ENCODE peak calls at places on chromosomes 5 and 9, in five cellular contexts. M is ovary; B is fibroblast of lung; U is astrocyte of the spinal cord; N is CD8-positive, alpha-beta T cell. F is an unnamed sample.

GRCh38 chr9:70363760-70364159 is 50.7 kb downstream of the KLF9 start:
- DNase-seq in M (no peak), B (no peak), U (no peak), N (no peak), F (no peak)

GRCh38 chr9:70340572-70340971 is 73.9 kb downstream of the KLF9 start:
- DNase-seq in M (no peak), B (peak), U (peak), N (no peak), F (peak)

GRCh38 chr9:98792096-98792490 is 4.3 kb downstream of the ANKS6 start:
- DNase-seq in M (no peak), B (no peak), U (no peak), N (no peak), F (no peak)

GRCh38 chr5:95673076-95673475 is 9.7 kb downstream of the SPATA9 start:
- DNase-seq in M (peak), B (peak), U (no peak), N (no peak), F (peak)

GRCh38 chr5:135591277-135591676 is 12.5 kb upstream of the CXCL14 start:
- DNase-seq in M (no peak), B (no peak), U (no peak), N (no peak), F (no peak)

GRCh38 chr5:14270212-14270702 is 127.1 kb downstream of the TRIO start:
- DNase-seq in M (peak), B (peak), U (peak), N (no peak), F (peak)

GRCh38 chr9:69671904-69672827 is at the start of gene APBA1:
- DNase-seq in M (peak), B (peak), U (peak), N (no peak), F (peak)

GRCh38 chr5:141780240-141780951 is 97.8 kb downstream of the PCDH1 start:
- DNase-seq in M (no peak), B (no peak), U (no peak), N (no peak), F (no peak)

GRCh38 chr9:93642961-93643360 is 66.6 kb downstream of the PHF2 start:
- DNase-seq in M (peak), B (peak), U (peak), N (no peak), F (peak)

GRCh38 chr5:59840200-59840601 is 53.3 kb downstream of the PDE4D start:
- DNase-seq in M (no peak), B (no peak), U (no peak), N (no peak), F (peak)

GRCh38 chr9:2676466-2676865 is 40.8 kb upstream of the KCNV2 start:
- DNase-seq in M (no peak), B (no peak), U (no peak), N (no peak), F (no peak)

GRCh38 chr5:138974227-138975063 is 99.3 kb upstream of the LRRTM2 start:
- DNase-seq in M (peak), B (peak), U (peak), N (no peak), F (no peak)

GRCh38 chr9:92392690-92393089 is 11.7 kb downstream of the OGN start:
- DNase-seq in M (no peak), B (no peak), U (no peak), N (no peak), F (no peak)

GRCh38 chr5:59609501-59610265 is 283.8 kb downstream of the PDE4D start:
- DNase-seq in M (no peak), B (peak), U (no peak), N (no peak), F (no peak)

GRCh38 chr5:133605323-133605722 is 7.0 kb downstream of the FSTL4 start:
- DNase-seq in M (no peak), B (no peak), U (no peak), N (no peak), F (no peak)

GRCh38 chr9:132004323-132004722 is 75.3 kb downstream of the MED27 start:
- DNase-seq in M (no peak), B (no peak), U (no peak), N (no peak), F (no peak)

GRCh38 chr9:120583958-120584369 is 4.0 kb upstream of the CDK5RAP2 start:
- DNase-seq in M (no peak), B (peak), U (peak), N (no peak), F (peak)

GRCh38 chr5:154756871-154757646 is 1.9 kb downstream of the LARP1 start:
- DNase-seq in M (peak), B (peak), U (no peak), N (peak), F (no peak)

GRCh38 chr9:13213337-13213736 is 66.2 kb downstream of the MPDZ start:
- DNase-seq in M (no peak), B (peak), U (peak), N (no peak), F (peak)

GRCh38 chr9:73050887-73051550 is 98.2 kb upstream of the ALDH1A1 start:
- DNase-seq in M (no peak), B (no peak), U (no peak), N (no peak), F (no peak)

GRCh38 chr9:128733256-128733655 is 9.3 kb upstream of the ZDHHC12 start:
- DNase-seq in M (peak), B (peak), U (peak), N (no peak), F (peak)

GRCh38 chr9:122091682-122092592 is 1.2 kb downstream of the TTLL11 start:
- DNase-seq in M (no peak), B (no peak), U (no peak), N (no peak), F (no peak)

GRCh38 chr5:123717139-123717538 is 205.2 kb downstream of the CSNK1G3 start:
- DNase-seq in M (no peak), B (peak), U (peak), N (no peak), F (peak)

GRCh38 chr5:89421035-89421434 is 538.1 kb upstream of the MEF2C start:
- DNase-seq in M (no peak), B (peak), U (peak), N (no peak), F (no peak)

GRCh38 chr5:67010684-67011409 is 185.8 kb downstream of the CD180 start:
- DNase-seq in M (no peak), B (peak), U (peak), N (no peak), F (peak)

GRCh38 chr5:107743357-107744000 is 72.7 kb upstream of the EFNA5 start:
- DNase-seq in M (no peak), B (peak), U (peak), N (no peak), F (peak)

GRCh38 chr5:112154940-112155686 is 264.0 kb downstream of the EPB41L4A start:
- DNase-seq in M (no peak), B (no peak), U (no peak), N (no peak), F (peak)

GRCh38 chr5:56934325-56934724 is 17.6 kb downstream of the MIER3 start:
- DNase-seq in M (no peak), B (no peak), U (no peak), N (no peak), F (no peak)

GRCh38 chr5:146060221-146060585 is 45.2 kb downstream of the PLAC8L1 start:
- DNase-seq in M (no peak), B (no peak), U (no peak), N (no peak), F (no peak)

GRCh38 chr5:159884917-159885620 is 31.2 kb upstream of the ADRA1B start:
- DNase-seq in M (no peak), B (no peak), U (no peak), N (no peak), F (no peak)

GRCh38 chr9:138065287-138065686 is 187.7 kb downstream of the CACNA1B start:
- DNase-seq in M (peak), B (no peak), U (no peak), N (no peak), F (no peak)

GRCh38 chr9:86795861-86796497 is 151.3 kb downstream of the GAS1 start:
- DNase-seq in M (peak), B (peak), U (peak), N (no peak), F (peak)

GRCh38 chr5:98510111-98510510 is 263.4 kb upstream of the RGMB start:
- DNase-seq in M (no peak), B (peak), U (no peak), N (no peak), F (no peak)

GRCh38 chr9:980621-981020 is 4.2 kb downstream of the DMRT3 start:
- DNase-seq in M (no peak), B (no peak), U (no peak), N (no peak), F (no peak)

GRCh38 chr5:174843263-174844250 is 119.2 kb downstream of the MSX2 start:
- DNase-seq in M (no peak), B (peak), U (no peak), N (no peak), F (no peak)

GRCh38 chr9:21965401-21965951 is 28.7 kb downstream of the CDKN2A start:
- DNase-seq in M (no peak), B (peak), U (peak), N (no peak), F (peak)

GRCh38 chr9:91036826-91037510 is 235.3 kb downstream of the SYK start:
- DNase-seq in M (peak), B (peak), U (peak), N (peak), F (peak)
- TF ChIP-seq CTCF in M (peak), B (peak), U (peak), N (peak), F (peak)

DNA sequence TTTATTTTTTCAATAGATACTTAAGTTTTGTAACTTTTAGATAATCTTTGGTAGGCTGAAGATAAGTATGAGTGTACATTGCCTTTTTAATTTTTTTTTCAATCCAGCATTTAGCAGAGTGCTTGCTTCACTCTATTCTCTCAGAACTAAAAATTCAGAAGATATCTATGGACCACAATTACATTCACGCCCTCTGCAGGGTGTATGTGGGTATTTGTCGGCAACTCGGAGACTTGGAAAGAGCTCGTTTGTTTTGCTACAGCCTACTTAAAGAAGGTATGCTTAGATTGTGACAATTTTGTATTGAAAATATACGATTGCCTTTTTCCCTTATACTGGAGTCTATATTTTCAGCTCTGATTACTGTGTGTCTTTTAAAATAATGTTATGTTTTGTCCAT is 43.8 kb downstream of the ICE1 start:
- DNase-seq in M (no peak), B (no peak), U (no peak), N (no peak), F (no peak)
- TF ChIP-seq CTCF in M (no peak), B (no peak), U (peak), N (no peak), F (no peak)

GRCh38 chr5:151553130-151553670 is 37.9 kb downstream of the FAT2 start:
- DNase-seq in M (no peak), B (no peak), U (no peak), N (no peak), F (no peak)
- TF ChIP-seq CTCF in M (no peak), B (no peak), U (no peak), N (no peak), F (no peak)

DNA sequence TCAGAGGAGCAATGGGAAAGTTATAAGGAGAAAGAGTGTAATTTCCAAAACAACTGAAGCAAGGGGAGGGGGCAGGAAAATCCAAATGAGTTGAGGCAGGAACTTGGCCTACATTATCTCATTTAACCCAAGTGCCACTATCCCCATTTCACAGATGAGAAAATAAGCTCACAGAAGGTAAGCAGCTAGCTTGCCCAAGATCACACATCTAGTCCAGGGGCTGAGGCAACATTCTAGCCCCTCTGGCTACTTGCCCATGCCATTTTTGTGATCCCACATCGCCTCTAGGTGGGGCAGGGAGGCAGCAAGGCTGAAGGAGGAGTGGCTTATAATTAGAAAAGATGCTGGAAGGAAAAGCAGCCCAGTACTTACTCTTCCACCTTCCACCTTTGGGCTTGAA is 2.6 kb upstream of the PSIP1 start:
- DNase-seq in M (no peak), B (peak), U (no peak), N (no peak), F (peak)
- TF ChIP-seq CTCF in M (no peak), B (no peak), U (peak), N (no peak), F (peak)

DNA sequence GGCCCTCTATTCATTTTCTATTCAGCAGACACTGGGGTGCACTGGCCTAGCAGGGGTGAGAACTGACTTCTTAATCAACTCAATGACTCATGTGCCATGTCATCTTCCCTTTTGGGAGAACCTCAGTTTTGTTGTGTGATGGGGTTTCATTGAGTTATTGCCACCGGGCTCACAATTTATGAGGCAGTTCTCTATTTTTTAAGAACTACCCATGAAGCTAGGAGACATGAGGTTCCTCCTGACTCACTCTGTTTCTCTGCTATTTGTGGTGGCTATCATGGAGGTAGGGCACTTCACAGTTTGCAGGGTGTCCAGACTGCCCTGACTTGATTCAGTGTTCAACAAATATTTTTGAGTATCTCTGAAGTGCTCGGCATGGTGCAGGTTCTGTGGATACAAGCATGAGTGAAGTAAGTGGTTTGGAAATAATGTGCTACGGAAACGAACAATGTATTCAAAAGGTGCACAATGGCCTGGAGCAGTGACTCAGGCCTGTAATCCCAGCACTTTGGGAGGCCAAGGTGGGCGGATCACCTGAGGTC is 39.3 kb downstream of the SPARC start:
- DNase-seq in M (no peak), B (no peak), U (no peak), N (no peak), F (no peak)
- TF ChIP-seq CTCF in M (no peak), B (no peak), U (no peak), N (no peak), F (no peak)

GRCh38 chr9:95182854-95183563 is 134.5 kb downstream of the FANCC start:
- DNase-seq in M (no peak), B (no peak), U (peak), N (no peak), F (no peak)
- TF ChIP-seq CTCF in M (peak), B (peak), U (peak), N (no peak), F (no peak)

GRCh38 chr9:84779892-84780291 is 110.4 kb downstream of the NTRK2 start:
- DNase-seq in M (no peak), B (no peak), U (no peak), N (no peak), F (no peak)

GRCh38 chr9:84782228-84782866 is 112.8 kb downstream of the NTRK2 start:
- DNase-seq in M (no peak), B (no peak), U (peak), N (no peak), F (no peak)

GRCh38 chr9:84778537-84778936 is 109.0 kb downstream of the NTRK2 start:
- DNase-seq in M (no peak), B (no peak), U (no peak), N (no peak), F (no peak)

GRCh38 chr9:84780385-84780784 is 110.9 kb downstream of the NTRK2 start:
- DNase-seq in M (no peak), B (no peak), U (no peak), N (no peak), F (no peak)

GRCh38 chr9:84781431-84781830 is 111.9 kb downstream of the NTRK2 start:
- DNase-seq in M (no peak), B (peak), U (peak), N (no peak), F (no peak)
- TF ChIP-seq CTCF in M (peak), B (peak), U (peak), N (no peak), F (peak)

DNA sequence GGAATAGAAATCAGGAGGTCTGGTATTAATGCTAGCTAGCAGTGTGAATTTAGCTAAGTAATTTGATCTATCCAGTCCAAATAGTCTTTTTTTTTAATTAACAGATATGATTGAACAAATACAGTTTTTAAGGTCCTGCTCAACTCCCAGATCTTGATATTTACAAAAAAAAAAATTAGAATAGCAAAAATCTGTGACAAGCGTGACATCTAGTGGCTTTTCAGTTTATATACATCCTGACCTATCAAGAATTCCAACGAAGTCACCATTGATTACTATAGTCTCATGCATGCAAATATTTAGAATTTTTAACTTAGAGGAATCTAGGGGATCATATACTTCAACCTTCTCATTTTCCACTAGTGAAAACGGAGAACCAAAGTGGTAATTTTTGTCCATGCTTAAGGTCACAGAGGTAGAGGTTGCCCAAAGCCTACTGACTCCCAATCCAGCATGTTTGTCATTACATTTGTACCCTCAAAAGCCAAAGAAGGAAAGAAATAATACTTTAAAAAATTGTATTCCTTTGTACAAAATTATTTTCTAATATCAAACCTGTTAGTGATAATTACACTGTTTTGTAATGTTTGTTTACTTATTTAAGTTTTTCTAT is 17.6 kb upstream of the TARS1 start:
- DNase-seq in M (no peak), B (peak), U (peak), N (no peak), F (peak)
- TF ChIP-seq CTCF in M (no peak), B (peak), U (peak), N (peak), F (peak)

DNA sequence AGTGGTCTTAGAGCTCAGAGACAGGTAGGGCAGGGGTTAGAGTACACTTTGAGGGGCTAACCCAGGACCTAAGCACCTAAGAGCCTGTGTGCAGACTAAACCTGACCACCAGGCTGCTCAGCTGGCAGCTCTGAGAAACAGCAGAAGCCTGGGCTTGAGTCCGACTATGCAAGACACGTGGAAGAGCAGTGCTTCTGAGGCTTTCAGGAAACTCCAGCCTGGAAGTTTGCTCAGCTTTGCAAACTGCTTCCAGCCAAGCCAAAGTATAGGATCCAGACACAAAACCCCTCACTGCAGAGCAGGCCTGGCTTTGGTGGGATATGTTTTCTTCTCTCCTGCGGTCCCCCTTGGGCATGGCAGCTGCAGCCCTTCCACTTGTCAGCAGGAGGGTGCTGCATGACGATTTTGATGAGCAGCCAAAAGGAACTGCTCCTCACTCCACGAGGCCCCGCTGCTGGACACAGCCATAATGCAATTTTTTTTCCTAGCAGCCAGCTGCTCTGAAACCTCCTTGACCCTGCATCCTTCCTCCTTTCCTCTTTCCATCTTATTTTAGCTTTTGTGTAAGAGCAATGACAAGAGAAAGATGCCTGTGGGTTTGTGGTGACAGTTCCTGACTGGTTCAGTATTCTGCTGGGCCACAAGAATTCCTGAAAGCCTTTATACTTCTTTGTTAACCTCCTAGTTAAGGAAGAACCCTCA is 123.1 kb downstream of the LIFR start:
- DNase-seq in M (peak), B (peak), U (peak), N (no peak), F (peak)
- TF ChIP-seq CTCF in M (no peak), B (peak), U (no peak), N (no peak), F (no peak)

F was measured in HFFc6.